ENCODE peak calls at places on chromosomes 13 and 19, in nine cellular contexts. T is NK-92 treated with Interleukin-12 subunit alpha and Interleukin-12 subunit beta, amount 100 ng/mL, for 24 hours; G is SW480; Q is stimulated activated CD4-positive, alpha-beta T cell treated with anti-CD3 and anti-CD28 coated beads, Interleukin-1b, Interleukin-23, amount 100 ng/mL, for 1 hour; P is AG08395; I is bronchial epithelial cell; J is stimulated activated CD8-positive, alpha-beta memory T cell treated with anti-CD3 and anti-CD28 coated beads, Interleukin-7, amount 100 ng/mL, for 48 hours; R is NCI-H2029; V is NCI-H187 treated with DMSO at 0.1 percent for 48 hours. X is an unnamed sample.

GRCh38 chr13:65112123-65113075 is 2117.7 kb downstream of the PCDH9 start:
- DNase-seq in T (no peak), G (no peak), Q (no peak), P (peak), I (no peak), J (no peak), R (no peak), V (no peak), X (no peak)

GRCh38 chr13:95643814-95644598 is 500 bp downstream of the DZIP1 start:
- DNase-seq in T (no peak), G (no peak), Q (no peak), P (peak), I (no peak), J (no peak), R (no peak), V (no peak), X (no peak)

GRCh38 chr13:46475586-46475991 is 77.4 kb upstream of the LRCH1 start:
- DNase-seq in T (no peak), G (no peak), Q (no peak), P (peak), I (peak), J (no peak), R (no peak), V (no peak), X (no peak)

GRCh38 chr13:102878491-102878890 is 32.7 kb downstream of the ERCC5 start:
- DNase-seq in T (no peak), G (no peak), Q (no peak), P (peak), I (no peak), J (no peak), R (no peak), V (no peak), X (no peak)

GRCh38 chr13:43110036-43110435 is 86.7 kb downstream of the DNAJC15 start:
- DNase-seq in T (no peak), G (no peak), Q (no peak), P (no peak), I (no peak), J (no peak), R (no peak), V (no peak), X (no peak)

GRCh38 chr19:55493650-55494171 is 5.5 kb downstream of the SSC5D start:
- DNase-seq in T (no peak), G (no peak), Q (no peak), P (no peak), I (no peak), J (no peak), R (no peak), V (no peak), X (no peak)

GRCh38 chr19:28929026-28929425 is 283.9 kb downstream of the UQCRFS1 start:
- DNase-seq in T (no peak), G (no peak), Q (no peak), P (no peak), I (no peak), J (no peak), R (no peak), V (no peak), X (no peak)

GRCh38 chr13:45828253-45828968 is 23.1 kb downstream of the SIAH3 start:
- DNase-seq in T (no peak), G (no peak), Q (no peak), P (no peak), I (no peak), J (no peak), R (no peak), V (no peak), X (no peak)

GRCh38 chr19:30558793-30559192 is 186.6 kb downstream of the ZNF536 start:
- DNase-seq in T (no peak), G (no peak), Q (no peak), P (no peak), I (no peak), J (no peak), R (no peak), V (no peak), X (no peak)

X was measured in esophagus muscularis mucosa.